ENCODE peak calls at places on chromosomes 3 and 15, in ten cellular contexts. W is adrenal gland; Y is endothelial cell; S is PC-3; F is GM13977; K is H9; X is CD4-positive, alpha-beta T cell; I is upper lobe of right lung; E is HFFc6; Z is cardiac fibroblast. B is an unnamed sample.

GRCh38 chr15:65094294-65094995 is 17.9 kb downstream of the KBTBD13 start:
- DNase-seq in W (peak; percentile 87), S (no peak), K (no peak), E (no peak), Y (no peak), F (no peak), Z (peak; percentile 19), I (no peak), X (no peak), B (no peak)

GRCh38 chr3:31265646-31266423 is 266.9 kb upstream of the STT3B start:
- DNase-seq in X (no peak), F (no peak), I (no peak), K (no peak), S (no peak), W (no peak), Z (peak; percentile 74), E (no peak), Y (no peak), B (no peak)

GRCh38 chr3:14861451-14862302 is 42.9 kb downstream of the FGD5 start:
- DNase-seq in Y (no peak), X (no peak), W (no peak), S (no peak), K (no peak), Z (no peak), I (no peak), F (no peak), E (no peak), B (no peak)

GRCh38 chr3:157614896-157615295 is 111.7 kb upstream of the VEPH1 start:
- DNase-seq in W (no peak), F (no peak), E (no peak), S (peak; percentile 17), Z (no peak), K (no peak), I (no peak), Y (no peak), X (no peak), B (no peak)

GRCh38 chr3:39170461-39170860 is 17.1 kb upstream of the CSRNP1 start:
- DNase-seq in Z (no peak), F (no peak), E (no peak), S (no peak), X (no peak), Y (no peak), W (peak; percentile 23), I (no peak), K (no peak), B (no peak)

GRCh38 chr3:115019900-115020299 is 127.2 kb downstream of the ZBTB20 start:
- DNase-seq in X (no peak), K (no peak), I (no peak), S (no peak), Y (no peak), F (no peak), Z (no peak), W (peak; percentile 52), E (no peak), B (no peak)

GRCh38 chr3:52176951-52177700 is 20.8 kb upstream of the ALAS1 start:
- DNase-seq in E (no peak), I (peak; percentile 75), W (peak; percentile 94), K (no peak), Y (no peak), Z (no peak), S (no peak), X (no peak), F (no peak), B (no peak)

GRCh38 chr15:85073556-85074194 is 92.0 kb downstream of the PDE8A start:
- DNase-seq in Y (no peak), Z (peak; percentile 17), W (no peak), S (peak; percentile 22), K (no peak), E (peak; percentile 16), X (no peak), F (peak; percentile 39), I (no peak), B (no peak)

GRCh38 chr3:31185004-31185357 is 290.5 kb upstream of the GADL1 start:
- DNase-seq in S (no peak), W (no peak), Y (no peak), X (no peak), K (no peak), Z (peak; percentile 71), E (no peak), I (no peak), F (no peak), B (no peak)

GRCh38 chr3:64932016-64932518 is 244.3 kb upstream of the ADAMTS9 start:
- DNase-seq in S (no peak), Z (no peak), F (no peak), Y (no peak), I (no peak), W (no peak), K (no peak), X (no peak), E (no peak), B (no peak)

GRCh38 chr3:64930891-64931290 is 243.1 kb upstream of the ADAMTS9 start:
- DNase-seq in F (no peak), Y (no peak), W (no peak), X (no peak), S (no peak), K (no peak), I (no peak), E (no peak), Z (no peak), B (no peak)

GRCh38 chr3:64924961-64925360 is 237.2 kb upstream of the ADAMTS9 start:
- DNase-seq in Y (no peak), X (no peak), K (no peak), Z (no peak), S (no peak), E (no peak), I (no peak), F (no peak), W (no peak), B (no peak)

GRCh38 chr3:64925575-64925974 is 237.8 kb upstream of the ADAMTS9 start:
- DNase-seq in Z (no peak), X (no peak), F (no peak), W (no peak), I (no peak), K (no peak), S (no peak), E (no peak), Y (no peak), B (no peak)

DNA sequence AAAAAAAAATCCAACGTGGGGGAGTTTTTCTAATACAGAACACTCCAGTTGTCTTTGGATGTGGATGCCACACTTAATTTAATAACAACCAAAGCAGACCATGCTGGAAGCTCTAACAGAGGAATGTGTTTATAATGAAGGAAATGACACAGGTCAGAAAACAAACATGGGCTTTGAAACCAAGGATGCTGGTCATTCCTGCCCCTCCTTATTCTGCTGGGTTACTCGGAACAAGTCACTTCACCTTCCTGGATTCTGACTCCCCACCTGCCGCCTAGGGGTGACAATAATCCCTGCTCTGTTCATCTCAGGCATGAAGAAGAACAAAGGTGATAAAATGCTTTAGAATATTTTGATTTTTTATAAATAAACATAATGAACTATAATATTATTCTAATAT is 240.9 kb upstream of the ADAMTS9 start:
- DNase-seq in W (no peak), S (no peak), F (no peak), I (no peak), Z (no peak), Y (no peak), K (no peak), E (no peak), X (no peak), B (no peak)
- TF ChIP-seq CTCF in W (no peak), S (no peak), F (no peak), I (no peak), Z (no peak), Y (no peak), K (peak; percentile 23), E (no peak), X (no peak), B (no peak)

GRCh38 chr15:63461230-63461629 is 43.2 kb upstream of the USP3 start:
- DNase-seq in W (no peak), I (no peak), E (no peak), Z (no peak), F (no peak), K (peak; percentile 81), X (no peak), Y (peak; percentile 42), S (no peak), B (no peak)
- TF ChIP-seq CTCF in W (no peak), I (no peak), E (no peak), Z (peak; percentile 21), F (no peak), K (peak; percentile 66), X (no peak), Y (no peak), S (no peak), B (no peak)

DNA sequence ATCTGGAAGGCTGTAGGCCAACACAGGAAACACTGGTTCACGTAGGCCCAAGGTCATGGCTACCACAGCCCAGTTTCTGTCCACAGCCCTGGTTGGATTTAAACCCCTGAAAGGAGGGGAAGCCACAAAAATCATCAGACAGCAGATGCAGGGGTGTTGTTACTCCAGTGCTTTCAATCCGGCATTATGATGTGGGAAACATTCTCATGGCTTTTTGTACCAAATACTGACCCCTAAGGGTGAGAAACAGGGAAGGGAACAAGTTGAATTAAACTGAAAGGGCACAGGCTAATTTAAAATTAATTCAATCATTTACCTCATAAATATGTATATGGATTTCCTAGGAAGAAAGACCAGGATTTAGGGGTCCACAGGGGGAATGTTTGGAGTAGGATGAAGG is 375.6 kb downstream of the CTNNB1 start:
- DNase-seq in W (no peak), Y (no peak), X (no peak), I (no peak), S (peak; percentile 23), E (no peak), F (no peak), K (no peak), Z (peak; percentile 24), B (no peak)
- TF ChIP-seq CTCF in W (no peak), Y (no peak), X (no peak), I (no peak), S (peak; percentile 55), E (peak; percentile 50), F (no peak), K (peak; percentile 61), Z (no peak), B (peak; percentile 43)

GRCh38 chr15:98805434-98806274 is 157.3 kb downstream of the IGF1R start:
- DNase-seq in F (no peak), Y (no peak), W (no peak), X (no peak), S (peak; percentile 9), Z (no peak), E (no peak), I (no peak), K (no peak), B (no peak)
- TF ChIP-seq CTCF in F (no peak), Y (peak; percentile 33), W (no peak), X (no peak), S (no peak), Z (peak; percentile 15), E (peak; percentile 45), I (no peak), K (peak; percentile 49), B (peak; percentile 58)

B was measured in type B pancreatic cell.